ENCODE peak calls at places on chromosomes 5 and 9, in nine cellular contexts. E is effector memory CD4-positive, alpha-beta T cell; Z is upper lobe of right lung; V is adrenal gland; I is transverse colon; B is CD4-positive, alpha-beta memory T cell; N is GM12878; F is IMR-90; O is H9. H is an unnamed sample.

GRCh38 chr5:14726066-14726838 is 61.7 kb downstream of the OTULIN start:
- DNase-seq in E (no peak), Z (no peak), V (no peak), I (no peak), B (no peak), N (no peak), F (peak), O (no peak), H (no peak)

GRCh38 chr9:5499889-5500398 is 10.4 kb upstream of the PDCD1LG2 start:
- DNase-seq in E (no peak), Z (no peak), V (peak), I (no peak), B (no peak), N (no peak), F (peak), O (no peak), H (no peak)

GRCh38 chr5:170611446-170612088 is 107.7 kb downstream of the KCNIP1 start:
- DNase-seq in E (no peak), Z (no peak), V (no peak), I (no peak), B (no peak), N (no peak), F (no peak), O (no peak), H (no peak)

GRCh38 chr5:93746406-93747056 is 5.1 kb upstream of the POU5F2 start:
- DNase-seq in E (no peak), Z (no peak), V (no peak), I (no peak), B (no peak), N (no peak), F (peak), O (no peak), H (no peak)

GRCh38 chr5:147504001-147504400 is 5.9 kb downstream of the DPYSL3 start:
- DNase-seq in E (no peak), Z (no peak), V (no peak), I (no peak), B (no peak), N (no peak), F (peak), O (no peak), H (no peak)

GRCh38 chr9:106596984-106597383 is 266.0 kb upstream of the ZNF462 start:
- DNase-seq in E (no peak), Z (no peak), V (no peak), I (no peak), B (no peak), N (no peak), F (no peak), O (no peak), H (no peak)

GRCh38 chr5:82885657-82886389 is 191.4 kb downstream of the TMEM167A start:
- DNase-seq in E (no peak), Z (no peak), V (no peak), I (no peak), B (no peak), N (peak), F (peak), O (no peak), H (no peak)

GRCh38 chr5:167950126-167950721 is 341.2 kb upstream of the WWC1 start:
- DNase-seq in E (no peak), Z (no peak), V (peak), I (no peak), B (no peak), N (no peak), F (peak), O (no peak), H (no peak)

GRCh38 chr5:147750065-147750464 is 32.5 kb downstream of the JAKMIP2 start:
- DNase-seq in E (no peak), Z (no peak), V (no peak), I (no peak), B (no peak), N (no peak), F (no peak), O (peak), H (no peak)

GRCh38 chr9:133356391-133357091 is at the start of the genes SURF1 and SURF2:
- DNase-seq in E (peak), Z (peak), V (peak), I (peak), B (peak), N (no peak), F (peak), O (peak), H (no peak)

GRCh38 chr9:133353548-133353947 is 2.7 kb downstream of the SURF1 start:
- DNase-seq in E (no peak), Z (no peak), V (no peak), I (no peak), B (peak), N (no peak), F (no peak), O (no peak), H (no peak)

GRCh38 chr9:133354766-133355165 is 1.5 kb downstream of the SURF1 start:
- DNase-seq in E (no peak), Z (no peak), V (no peak), I (no peak), B (peak), N (no peak), F (no peak), O (no peak), H (no peak)

GRCh38 chr9:133357656-133358055 is 1.3 kb downstream of the SURF2 start:
- DNase-seq in E (no peak), Z (no peak), V (no peak), I (no peak), B (no peak), N (no peak), F (no peak), O (no peak), H (no peak)

GRCh38 chr9:133355881-133356357 is 368 bp downstream of the SURF1 start:
- DNase-seq in E (no peak), Z (no peak), V (no peak), I (no peak), B (no peak), N (no peak), F (no peak), O (no peak), H (no peak)
- H3K27ac ChIP-seq in E (peak), Z (peak), V (peak), I (peak), B (peak), N (peak), F (peak), O (no peak), H (peak)

DNA sequence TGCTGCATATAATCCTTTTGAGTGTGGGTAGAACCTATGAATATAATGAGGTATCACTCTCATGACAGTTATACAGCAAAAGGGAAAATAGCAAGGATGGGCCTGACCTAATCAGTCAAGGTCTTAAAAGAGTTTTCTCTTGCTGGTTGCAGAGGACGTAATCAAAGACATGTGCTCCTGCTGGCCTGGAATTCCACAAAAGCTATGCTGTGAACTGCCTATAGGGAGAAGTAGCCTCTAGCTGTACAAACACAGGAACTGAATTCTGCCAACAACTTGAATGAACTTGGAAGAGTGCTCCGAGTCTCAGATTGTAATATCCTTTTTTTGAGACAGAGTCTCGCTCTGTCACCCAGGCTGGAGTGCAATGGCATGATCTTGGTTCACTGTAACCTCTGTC is 195.6 kb downstream of the PLK2 start:
- DNase-seq in E (no peak), Z (no peak), V (no peak), I (no peak), B (no peak), N (no peak), F (no peak), O (no peak), H (no peak)
- H3K27ac ChIP-seq in E (no peak), Z (no peak), V (no peak), I (no peak), B (no peak), N (no peak), F (no peak), O (no peak), H (no peak)

GRCh38 chr9:87554976-87555375 is 57.3 kb downstream of the DAPK1 start:
- DNase-seq in E (no peak), Z (no peak), V (peak), I (no peak), B (no peak), N (no peak), F (no peak), O (no peak), H (no peak)

GRCh38 chr9:87556821-87557220 is 59.2 kb downstream of the DAPK1 start:
- DNase-seq in E (no peak), Z (no peak), V (peak), I (no peak), B (no peak), N (no peak), F (no peak), O (no peak), H (no peak)

GRCh38 chr9:87556039-87556438 is 58.4 kb downstream of the DAPK1 start:
- DNase-seq in E (no peak), Z (no peak), V (no peak), I (no peak), B (no peak), N (no peak), F (no peak), O (no peak), H (no peak)

GRCh38 chr9:87551692-87552303 is 54.1 kb downstream of the DAPK1 start:
- DNase-seq in E (no peak), Z (no peak), V (no peak), I (no peak), B (no peak), N (no peak), F (no peak), O (peak), H (no peak)

DNA sequence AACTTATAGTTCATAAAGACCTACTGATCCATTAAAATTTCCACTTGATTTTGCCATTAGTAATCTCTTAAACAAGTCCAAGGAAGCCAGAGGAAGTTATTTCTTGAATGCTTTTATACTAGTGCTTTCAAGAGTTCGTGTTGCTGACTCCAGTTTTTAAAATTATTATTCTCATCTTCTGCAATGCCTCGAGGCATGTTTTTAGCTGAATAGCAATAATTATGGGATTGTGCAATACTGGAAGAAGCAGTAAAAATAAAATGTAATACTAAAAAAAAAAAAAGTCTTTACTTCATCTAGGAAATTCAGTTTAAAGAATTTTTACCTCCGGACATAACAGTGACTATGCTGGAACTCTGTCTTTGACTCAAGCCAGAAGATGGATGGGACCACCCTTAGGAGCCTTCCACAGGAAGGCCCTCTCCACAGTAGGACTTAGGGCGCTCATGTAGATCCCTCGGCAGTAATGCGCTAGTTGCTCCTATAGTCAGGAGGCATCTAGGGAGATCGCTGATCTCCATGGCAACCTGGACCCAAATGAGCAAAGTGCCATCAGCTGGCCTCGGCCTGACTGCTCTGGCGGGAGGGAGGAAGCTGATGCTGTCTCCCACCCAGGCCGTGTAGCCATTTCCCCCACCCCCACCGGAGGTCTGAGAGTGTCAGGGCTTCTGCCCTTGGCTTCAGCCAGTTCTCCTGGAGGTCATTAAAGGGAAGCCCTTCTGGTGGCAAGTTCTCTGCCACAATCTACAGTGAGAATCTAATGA is 56.7 kb downstream of the DAPK1 start:
- DNase-seq in E (no peak), Z (no peak), V (peak), I (no peak), B (no peak), N (no peak), F (no peak), O (no peak), H (no peak)
- H3K27ac ChIP-seq in E (no peak), Z (peak), V (no peak), I (peak), B (no peak), N (peak), F (no peak), O (no peak), H (no peak)

GRCh38 chr9:134664446-134664845 is 22.8 kb downstream of the COL5A1 start:
- DNase-seq in E (no peak), Z (no peak), V (no peak), I (no peak), B (no peak), N (no peak), F (no peak), O (no peak), H (no peak)
- H3K27ac ChIP-seq in E (no peak), Z (no peak), V (no peak), I (peak), B (no peak), N (no peak), F (no peak), O (no peak), H (no peak)

DNA sequence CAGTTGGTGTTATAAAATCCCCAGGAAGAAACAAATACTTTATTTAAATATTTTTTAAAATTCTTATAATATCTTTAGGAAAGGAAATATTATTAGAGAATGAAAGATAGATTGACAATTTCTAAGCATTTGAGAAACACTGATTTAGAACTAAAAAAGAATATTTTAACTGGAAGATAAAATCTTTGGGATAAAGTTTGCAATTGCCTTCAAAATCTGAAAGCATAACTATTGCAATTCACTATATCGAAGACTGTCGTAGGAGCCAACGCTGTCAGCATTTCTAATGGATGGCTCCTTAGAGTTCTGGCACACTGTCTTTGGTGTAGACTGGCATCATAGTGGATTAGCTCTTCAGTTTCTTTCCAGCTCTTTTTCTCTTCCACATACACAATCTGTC is 1561.3 kb downstream of the MAT2B start:
- DNase-seq in E (no peak), Z (no peak), V (no peak), I (no peak), B (no peak), N (no peak), F (no peak), O (no peak), H (no peak)
- H3K27ac ChIP-seq in E (no peak), Z (no peak), V (no peak), I (no peak), B (no peak), N (no peak), F (no peak), O (no peak), H (no peak)

GRCh38 chr9:125239631-125240597 is 1.2 kb downstream of the HSPA5 start:
- DNase-seq in E (no peak), Z (no peak), V (no peak), I (no peak), B (no peak), N (no peak), F (no peak), O (no peak), H (no peak)
- H3K27ac ChIP-seq in E (peak), Z (peak), V (peak), I (peak), B (peak), N (peak), F (peak), O (no peak), H (peak)

DNA sequence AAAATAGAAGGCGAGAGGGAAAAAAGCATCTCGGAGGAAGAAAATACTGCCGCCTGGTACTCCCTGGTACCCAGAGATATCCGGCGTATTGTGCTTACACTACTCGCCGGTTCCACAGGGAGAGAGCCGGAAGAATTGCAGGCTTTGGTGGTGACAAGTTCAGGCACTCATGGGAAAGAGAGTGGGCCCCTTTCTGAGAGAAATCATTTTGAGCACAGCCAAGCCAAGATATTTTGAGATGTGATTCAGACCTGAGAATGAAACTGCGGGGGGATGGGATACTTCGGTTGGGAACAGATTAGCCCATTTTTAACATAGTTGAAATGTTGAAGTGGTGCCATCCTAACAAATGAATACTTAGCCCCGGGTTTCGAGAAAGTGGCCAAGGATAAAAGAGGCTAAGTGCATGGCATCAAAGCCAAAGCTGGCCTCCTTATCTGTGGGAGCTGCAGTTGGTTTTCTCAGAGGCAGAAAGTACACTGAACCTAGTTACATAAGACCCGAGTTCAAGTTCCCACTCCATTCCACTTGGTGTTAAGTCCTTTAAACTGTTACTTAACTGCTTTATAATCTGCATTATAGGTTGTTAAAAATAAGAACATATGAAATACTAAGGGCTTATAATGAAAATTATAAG is 62.7 kb downstream of the SLC1A3 start:
- DNase-seq in E (no peak), Z (no peak), V (no peak), I (no peak), B (no peak), N (no peak), F (no peak), O (no peak), H (no peak)
- H3K27ac ChIP-seq in E (no peak), Z (no peak), V (no peak), I (no peak), B (no peak), N (no peak), F (no peak), O (no peak), H (no peak)